ENCODE peak calls at places on chromosome 21, in nine cellular contexts. P is NCI-H1436 treated with DMSO at 0.1 percent for 48 hours; E is GM12865; U is GM12891; V is effector memory CD8-positive, alpha-beta T cell; D is IMR-90; C is mucosa of gallbladder; W is mammary epithelial cell; N is hepatocyte. S is an unnamed sample.

GRCh38 chr21:37792046-37792445 is 124.2 kb downstream of the KCNJ6 start:
- DNase-seq in U (no peak), E (no peak), W (no peak), D (peak; percentile 52), C (no peak), P (no peak), V (no peak), N (no peak), S (no peak)

GRCh38 chr21:29174607-29175013 is 44.2 kb downstream of the MAP3K7CL start:
- DNase-seq in P (no peak), E (no peak), N (no peak), D (peak; percentile 30), U (no peak), C (no peak), V (no peak), W (no peak), S (no peak)

GRCh38 chr21:34809822-34810221 is 141.0 kb downstream of the CLIC6 start:
- DNase-seq in P (no peak), N (no peak), U (no peak), E (no peak), D (no peak), W (no peak), V (no peak), C (no peak), S (no peak)

GRCh38 chr21:34726627-34727337 is 58.0 kb downstream of the CLIC6 start:
- DNase-seq in P (no peak), V (no peak), D (peak; percentile 43), C (no peak), U (no peak), W (peak; percentile 75), N (no peak), E (no peak), S (no peak)

GRCh38 chr21:35256468-35256988 is 207.4 kb upstream of the RUNX1 start:
- DNase-seq in C (peak; percentile 89), W (peak; percentile 99), U (no peak), V (no peak), N (peak; percentile 94), E (no peak), D (peak; percentile 100), P (peak; percentile 13), S (peak; percentile 78)

GRCh38 chr21:31490471-31490870 is 146.4 kb upstream of the TIAM1 start:
- DNase-seq in E (no peak), V (no peak), U (no peak), C (no peak), W (no peak), N (no peak), P (no peak), D (no peak), S (no peak)

GRCh38 chr21:33951276-33952178 is 35.9 kb upstream of the ATP5PO start:
- DNase-seq in U (no peak), V (no peak), W (no peak), E (peak; percentile 63), D (peak; percentile 79), C (peak; percentile 10), N (no peak), P (no peak), S (no peak)

GRCh38 chr21:32083175-32083574 is 195.7 kb downstream of the MIS18A start:
- DNase-seq in P (peak; percentile 87), V (no peak), C (no peak), E (no peak), W (no peak), N (no peak), D (peak; percentile 3), U (no peak), S (no peak)

GRCh38 chr21:28436286-28436932 is 556.3 kb downstream of the LTN1 start:
- DNase-seq in P (no peak), C (no peak), D (peak; percentile 77), V (no peak), W (peak; percentile 50), N (peak; percentile 45), U (no peak), E (no peak), S (no peak)

GRCh38 chr21:39071623-39072214 is 111.5 kb downstream of the PSMG1 start:
- DNase-seq in W (no peak), N (peak; percentile 40), U (no peak), P (no peak), D (peak; percentile 83), E (no peak), V (no peak), C (no peak), S (no peak)

GRCh38 chr21:38322551-38322950 is 65.8 kb downstream of the KCNJ15 start:
- DNase-seq in E (no peak), D (peak; percentile 63), U (no peak), C (no peak), N (no peak), W (peak; percentile 29), V (no peak), P (no peak), S (no peak)

GRCh38 chr21:44051462-44051941 is 39.4 kb downstream of the TRAPPC10 start:
- DNase-seq in P (no peak), N (no peak), E (no peak), W (no peak), U (no peak), C (peak; percentile 60), V (no peak), D (peak; percentile 55), S (no peak)

GRCh38 chr21:15617968-15618367 is 111.8 kb upstream of the USP25 start:
- DNase-seq in E (no peak), W (peak; percentile 58), C (no peak), D (peak; percentile 21), U (no peak), P (no peak), N (no peak), V (no peak), S (no peak)

GRCh38 chr21:17348849-17349248 is 164.0 kb upstream of the CXADR start:
- DNase-seq in D (no peak), U (no peak), V (no peak), E (no peak), C (no peak), P (no peak), W (no peak), N (no peak), S (no peak)

S was measured in transverse colon.